ENCODE peak calls at places on chromosome 15, in seven cellular contexts. T, D, O, X, U, M and K are unnamed samples. For H3K27me3, the result is how much of the 10 kb centered on the place peaks cover.

GRCh38 chr15:27835233-27835939 is 263.7 kb downstream of the OCA2 start:
- DNase-seq in T (no peak), D (no peak), O (no peak), X (no peak), U (no peak), M (no peak), K (no peak)

GRCh38 chr15:34734303-34734702 is 20.5 kb downstream of the GJD2 start:
- DNase-seq in T (no peak), D (no peak), O (no peak), X (no peak), U (no peak), M (no peak), K (no peak)

GRCh38 chr15:67098768-67099282 is 33.4 kb downstream of the SMAD3 start:
- DNase-seq in T (no peak), D (no peak), O (no peak), X (no peak), U (no peak), M (no peak), K (no peak)

GRCh38 chr15:89143503-89144162 is 55.4 kb downstream of the ABHD2 start:
- DNase-seq in T (peak), D (no peak), O (no peak), X (no peak), U (no peak), M (no peak), K (peak)

GRCh38 chr15:98964461-98965454 is 42.8 kb downstream of the PGPEP1L start:
- DNase-seq in T (no peak), D (no peak), O (no peak), X (no peak), U (no peak), M (no peak), K (no peak)

GRCh38 chr15:31501536-31502157 is 175.0 kb downstream of the KLF13 start:
- DNase-seq in T (no peak), D (no peak), O (peak), X (no peak), U (no peak), M (no peak), K (no peak)

GRCh38 chr15:101019351-101019750 is 100.2 kb downstream of the LRRK1 start:
- DNase-seq in T (no peak), D (no peak), O (peak), X (no peak), U (peak), M (no peak), K (no peak)

GRCh38 chr15:90989040-90989768 is 5.1 kb downstream of the PRC1 start:
- DNase-seq in T (no peak), D (no peak), O (no peak), X (no peak), U (no peak), M (no peak), K (no peak)

GRCh38 chr15:61084944-61085367 is 144.1 kb downstream of the RORA start:
- DNase-seq in T (no peak), D (peak), O (no peak), X (no peak), U (no peak), M (no peak), K (no peak)

GRCh38 chr15:76163429-76164020 is 103.7 kb downstream of the TMEM266 start:
- DNase-seq in T (no peak), D (peak), O (peak), X (peak), U (peak), M (no peak), K (no peak)

DNA sequence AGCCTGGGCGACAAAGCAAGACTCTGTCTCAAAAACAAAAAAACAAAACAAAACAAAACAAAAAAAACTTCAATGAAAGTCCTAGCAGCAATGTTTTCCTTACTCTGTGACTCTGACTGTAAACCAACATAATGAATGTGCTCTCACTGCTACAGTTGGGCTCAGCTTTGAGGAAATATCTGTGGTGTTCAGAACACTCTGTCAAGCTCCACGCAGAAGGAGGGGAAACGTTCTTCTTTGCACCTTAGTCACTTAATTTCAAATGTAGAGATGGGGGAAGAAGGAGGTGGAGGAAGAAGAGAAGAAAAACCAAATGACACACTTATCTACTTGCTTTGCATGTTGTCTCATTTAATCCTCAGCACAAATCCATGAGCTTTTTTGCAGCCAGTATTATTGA is 107.1 kb upstream of the UBE3A start:
- DNase-seq in T (no peak), D (no peak), O (no peak), X (no peak), U (no peak), M (no peak), K (no peak)
- H3K27ac ChIP-seq in T (no peak), D (peak), O (no peak), X (no peak), U (no peak), M (no peak), K (no peak)

GRCh38 chr15:71571641-71572040 is 238.7 kb upstream of the NR2E3 start:
- DNase-seq in T (no peak), D (peak), O (no peak), X (no peak), U (no peak), M (no peak), K (no peak)

GRCh38 chr15:71577071-71577470 is 233.3 kb upstream of the NR2E3 start:
- DNase-seq in T (no peak), D (no peak), O (no peak), X (no peak), U (no peak), M (no peak), K (no peak)

GRCh38 chr15:71572452-71573053 is 237.8 kb upstream of the NR2E3 start:
- DNase-seq in T (peak), D (no peak), O (no peak), X (no peak), U (no peak), M (no peak), K (peak)

GRCh38 chr15:71573599-71573998 is 236.8 kb upstream of the NR2E3 start:
- DNase-seq in T (no peak), D (no peak), O (no peak), X (no peak), U (no peak), M (no peak), K (no peak)

DNA sequence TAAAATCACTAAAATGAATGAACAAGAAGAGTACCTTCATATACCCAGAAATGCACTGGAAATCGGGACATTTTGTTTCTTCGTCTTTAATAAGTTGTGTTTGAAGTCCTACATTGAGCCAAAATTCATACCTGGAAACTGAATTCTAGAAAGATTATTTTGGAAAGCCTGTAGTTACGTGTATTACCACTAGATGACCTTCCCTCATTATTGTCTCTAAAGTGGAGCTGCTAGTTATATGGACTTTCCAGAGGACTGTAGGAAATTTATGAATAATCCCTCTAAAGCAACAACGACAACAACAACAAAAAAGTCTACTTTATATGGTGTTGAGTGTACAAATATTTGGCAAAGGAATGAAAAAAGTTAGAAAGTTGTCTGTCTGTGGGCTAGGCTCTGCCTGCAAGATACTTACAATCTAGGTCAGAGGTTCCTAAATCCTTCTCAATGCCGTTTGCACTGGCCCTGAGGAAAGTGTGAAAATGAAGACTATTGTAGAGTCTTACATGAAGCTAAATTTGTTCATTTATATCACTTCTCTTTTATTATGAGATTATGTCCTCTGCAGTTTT is 234.8 kb upstream of the NR2E3 start:
- DNase-seq in T (peak), D (no peak), O (no peak), X (no peak), U (no peak), M (no peak), K (no peak)
- TF ChIP-seq CTCF in T (peak), D (no peak), O (no peak), X (peak), U (peak), M (no peak), K (peak)

DNA sequence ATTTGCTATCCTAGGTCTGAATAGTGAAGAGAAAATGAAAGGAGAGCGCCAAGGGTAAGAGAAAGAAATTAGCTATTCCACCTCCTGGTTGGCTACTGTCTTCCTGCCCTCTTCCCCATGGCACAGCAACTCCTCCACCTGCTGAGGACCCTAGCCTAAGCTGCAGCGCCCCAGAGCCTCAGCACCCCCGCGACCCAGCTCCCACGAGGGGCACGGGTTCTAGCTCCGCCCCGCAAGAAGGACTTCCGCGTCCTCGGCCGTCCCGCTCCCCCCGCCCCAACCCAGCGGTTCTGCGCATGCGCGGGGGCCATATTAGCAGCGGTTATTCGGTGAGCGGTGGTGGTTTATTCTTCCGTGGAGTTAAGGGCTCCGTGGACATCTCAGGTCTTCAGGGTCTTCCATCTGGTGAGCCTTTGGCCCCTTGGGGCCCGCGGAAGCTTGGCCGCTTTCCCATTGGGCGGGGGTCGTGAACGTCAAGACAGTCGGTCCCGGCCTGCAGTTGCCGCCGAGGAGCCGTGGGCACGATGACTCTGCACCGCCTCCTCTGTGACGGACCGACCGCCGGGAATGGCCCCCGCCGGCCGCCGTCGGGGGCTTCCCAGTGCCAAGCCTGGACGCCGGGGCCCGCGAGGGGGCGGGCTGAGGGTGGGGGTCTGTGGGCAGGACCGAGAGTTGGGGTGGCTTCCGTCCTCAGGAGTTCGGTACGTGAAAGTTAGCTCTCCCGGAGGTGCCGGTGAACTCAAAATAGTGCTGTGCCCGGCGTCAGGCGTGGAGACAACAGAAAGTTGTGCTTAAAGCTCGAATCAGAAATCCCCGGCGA is at the start of gene PSMA4:
- DNase-seq in T (peak), D (peak), O (peak), X (peak), U (peak), M (peak), K (peak)
- H3K27me3 ChIP-seq in T (under half), D (under half), O (under half), X (under half), U (under half), M (under half), K (under half)

GRCh38 chr15:36899696-36900095 is 200.7 kb downstream of the MEIS2 start:
- DNase-seq in T (no peak), D (no peak), O (no peak), X (no peak), U (no peak), M (no peak), K (no peak)

GRCh38 chr15:36898522-36899126 is 201.7 kb downstream of the MEIS2 start:
- DNase-seq in T (no peak), D (no peak), O (no peak), X (no peak), U (no peak), M (no peak), K (no peak)

GRCh38 chr15:36901012-36901411 is 199.3 kb downstream of the MEIS2 start:
- DNase-seq in T (no peak), D (no peak), O (no peak), X (no peak), U (no peak), M (no peak), K (no peak)

GRCh38 chr15:36896949-36897348 is 203.4 kb downstream of the MEIS2 start:
- DNase-seq in T (no peak), D (peak), O (no peak), X (no peak), U (no peak), M (no peak), K (no peak)

DNA sequence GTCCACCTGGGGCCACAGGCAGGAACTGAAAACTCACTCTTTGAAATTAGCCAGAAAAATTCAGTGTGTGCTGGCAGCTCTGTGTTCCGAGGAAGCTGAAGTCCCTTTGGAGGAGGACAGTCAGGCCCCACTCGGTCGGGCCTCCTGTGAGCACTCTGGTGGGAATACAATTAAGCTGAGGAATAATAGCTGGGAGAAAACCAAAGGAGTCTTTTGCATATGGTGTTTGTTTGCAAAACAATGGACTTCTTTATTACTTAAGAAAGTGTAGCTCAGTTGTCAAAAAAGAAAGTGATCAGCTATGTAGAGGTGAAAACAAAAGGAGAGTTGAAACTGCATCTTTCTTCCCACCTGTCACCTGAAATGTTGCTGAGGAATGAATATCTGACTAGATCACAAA is 202.5 kb downstream of the MEIS2 start:
- DNase-seq in T (no peak), D (no peak), O (no peak), X (no peak), U (no peak), M (no peak), K (no peak)
- H3K27ac ChIP-seq in T (no peak), D (peak), O (no peak), X (no peak), U (no peak), M (no peak), K (no peak)

DNA sequence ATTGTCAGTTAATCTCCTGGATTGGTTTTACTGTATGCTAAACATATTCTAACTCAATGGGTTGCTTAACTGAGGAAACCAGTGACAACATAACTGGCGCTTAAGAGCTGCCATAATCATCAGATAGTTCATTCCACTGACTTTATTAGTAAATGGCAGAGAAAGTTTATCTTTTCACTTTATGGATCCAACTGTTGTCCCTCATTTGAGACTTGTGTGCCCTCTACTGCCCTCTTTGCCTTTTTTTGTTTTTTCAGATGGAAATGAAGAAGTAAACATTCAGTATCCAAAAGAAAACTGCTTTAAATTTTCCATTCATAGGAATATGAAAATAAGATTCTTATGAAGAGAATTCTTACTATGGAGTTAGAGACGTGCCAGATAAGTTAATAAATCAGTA is 93.5 kb downstream of the NPTN start:
- DNase-seq in T (no peak), D (no peak), O (no peak), X (no peak), U (no peak), M (no peak), K (no peak)
- TF ChIP-seq CTCF in T (no peak), D (no peak), O (no peak), X (no peak), U (no peak), M (no peak), K (no peak)

DNA sequence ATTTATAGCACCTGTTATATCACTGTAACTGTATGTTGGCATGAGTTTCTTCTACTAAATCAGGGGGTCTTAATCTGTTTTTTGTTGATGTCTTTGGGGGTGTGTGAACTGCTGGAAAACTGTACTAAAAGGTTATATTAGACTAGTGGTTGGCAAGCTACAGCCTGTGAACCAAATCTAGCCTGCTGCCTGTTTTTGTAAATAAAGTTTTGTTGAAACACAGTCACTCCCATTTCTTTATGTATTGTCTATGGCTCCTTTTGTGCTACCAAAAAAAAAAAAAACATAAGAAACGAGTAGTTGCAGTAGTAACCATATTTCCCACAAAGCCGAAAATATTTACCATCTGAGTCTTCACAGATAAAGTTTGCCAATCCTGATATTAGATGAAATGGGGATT is 126.7 kb downstream of the AKAP13 start:
- DNase-seq in T (no peak), D (no peak), O (no peak), X (no peak), U (no peak), M (no peak), K (no peak)
- H3K27me3 ChIP-seq in T (under half), D (under half), O (under half), X (under half), U (under half), M (under half), K (under half)